ENCODE peak calls at places on chromosomes 4 and X, in five cellular contexts. One of them, this sample, is unnamed.

GRCh38 chr4:156247470-156247869 is 293.8 kb upstream of the CTSO start:
- DNase-seq in GDM1: no peak
- DNase-seq in mesendoderm: no peak
- DNase-seq in ureter: no peak
- DNase-seq in GM13976: no peak
- DNase-seq in this sample: no peak

GRCh38 chrX:11648705-11649519 is 16.8 kb downstream of the ARHGAP6 start:
- DNase-seq in GDM1: no peak
- DNase-seq in mesendoderm: no peak
- DNase-seq in GM13976: no peak
- DNase-seq in ureter: no peak
- DNase-seq in this sample: no peak

GRCh38 chr4:169660929-169661328 is 40.6 kb downstream of the CLCN3 start:
- DNase-seq in GM13976: no peak
- DNase-seq in ureter: no peak
- DNase-seq in GDM1: no peak
- DNase-seq in mesendoderm: no peak
- DNase-seq in this sample: no peak

GRCh38 chr4:154618708-154619315 is 6.4 kb upstream of the FGG start:
- DNase-seq in ureter: no peak
- DNase-seq in GDM1: peak; percentile 5
- DNase-seq in mesendoderm: peak; percentile 75
- DNase-seq in GM13976: peak; percentile 35
- DNase-seq in this sample: peak; percentile 31

GRCh38 chr4:146883070-146883469 is 62.6 kb downstream of the TTC29 start:
- DNase-seq in GM13976: no peak
- DNase-seq in mesendoderm: no peak
- DNase-seq in ureter: no peak
- DNase-seq in GDM1: no peak
- DNase-seq in this sample: no peak

GRCh38 chrX:103311401-103311785 is 603 bp upstream of the BEX2 start:
- DNase-seq in GDM1: no peak
- DNase-seq in GM13976: no peak
- DNase-seq in ureter: no peak
- DNase-seq in mesendoderm: no peak
- DNase-seq in this sample: no peak

GRCh38 chrX:122625821-122626220 is 558.3 kb upstream of the GRIA3 start:
- DNase-seq in ureter: no peak
- DNase-seq in GM13976: no peak
- DNase-seq in mesendoderm: no peak
- DNase-seq in GDM1: no peak
- DNase-seq in this sample: no peak

GRCh38 chr4:153937289-153937688 is 148.4 kb upstream of the SFRP2 start:
- DNase-seq in GM13976: no peak
- DNase-seq in GDM1: no peak
- DNase-seq in mesendoderm: no peak
- DNase-seq in ureter: no peak
- DNase-seq in this sample: no peak

GRCh38 chrX:47456080-47456479 is 26.9 kb downstream of the ZNF41 start:
- DNase-seq in mesendoderm: no peak
- DNase-seq in GM13976: no peak
- DNase-seq in GDM1: no peak
- DNase-seq in ureter: no peak
- DNase-seq in this sample: no peak

GRCh38 chr4:186760576-186760975 is 36.9 kb upstream of the FAT1 start:
- DNase-seq in ureter: no peak
- DNase-seq in mesendoderm: no peak
- DNase-seq in GDM1: no peak
- DNase-seq in GM13976: no peak
- DNase-seq in this sample: no peak

GRCh38 chr4:151694819-151695730 is 65.7 kb downstream of the GATB start:
- DNase-seq in mesendoderm: no peak
- DNase-seq in ureter: no peak
- DNase-seq in GDM1: no peak
- DNase-seq in GM13976: no peak
- DNase-seq in this sample: no peak

GRCh38 chrX:131734621-131735020 is 190.7 kb downstream of the OR13H1 start:
- DNase-seq in GM13976: no peak
- DNase-seq in mesendoderm: no peak
- DNase-seq in GDM1: no peak
- DNase-seq in ureter: peak; percentile 88
- DNase-seq in this sample: peak; percentile 51

GRCh38 chr4:99293357-99293756 is 2.6 kb upstream of the ADH1A start:
- DNase-seq in mesendoderm: peak; percentile 10
- DNase-seq in ureter: no peak
- DNase-seq in GDM1: no peak
- DNase-seq in GM13976: no peak
- DNase-seq in this sample: no peak

GRCh38 chrX:150768580-150769190 is 75.5 kb downstream of the MTMR1 start:
- DNase-seq in GDM1: no peak
- DNase-seq in mesendoderm: no peak
- DNase-seq in GM13976: no peak
- DNase-seq in ureter: no peak
- DNase-seq in this sample: no peak

GRCh38 chrX:154019633-154020499 is at the start of gene IRAK1:
- DNase-seq in mesendoderm: peak; percentile 45
- DNase-seq in GM13976: peak; percentile 85
- DNase-seq in ureter: peak; percentile 55
- DNase-seq in GDM1: peak; percentile 29
- DNase-seq in this sample: peak; percentile 22

GRCh38 chr4:20445933-20446723 is 194.4 kb downstream of the SLIT2 start:
- DNase-seq in ureter: no peak
- DNase-seq in mesendoderm: no peak
- DNase-seq in GDM1: no peak
- DNase-seq in GM13976: no peak
- DNase-seq in this sample: peak; percentile 90

GRCh38 chrX:20433376-20433775 is 166.7 kb upstream of the RPS6KA3 start:
- DNase-seq in GDM1: no peak
- DNase-seq in ureter: no peak
- DNase-seq in GM13976: no peak
- DNase-seq in mesendoderm: no peak
- DNase-seq in this sample: no peak

GRCh38 chr4:7002336-7002735 is 40.8 kb upstream of the TADA2B start:
- DNase-seq in ureter: no peak
- DNase-seq in GDM1: no peak
- DNase-seq in GM13976: no peak
- DNase-seq in mesendoderm: no peak
- DNase-seq in this sample: no peak

GRCh38 chr4:159179310-159179958 is 76.6 kb downstream of the RAPGEF2 start:
- DNase-seq in mesendoderm: no peak
- DNase-seq in GM13976: no peak
- DNase-seq in GDM1: no peak
- DNase-seq in ureter: no peak
- DNase-seq in this sample: no peak

GRCh38 chr4:137981277-137981676 is 260.9 kb downstream of the SLC7A11 start:
- DNase-seq in ureter: no peak
- DNase-seq in mesendoderm: peak; percentile 62
- DNase-seq in GDM1: no peak
- DNase-seq in GM13976: no peak
- DNase-seq in this sample: no peak

GRCh38 chrX:1576201-1577101 is 15.0 kb upstream of the AKAP17A start:
- DNase-seq in GM13976: no peak
- DNase-seq in mesendoderm: no peak
- DNase-seq in GDM1: no peak
- DNase-seq in ureter: peak; percentile 35
- DNase-seq in this sample: no peak

GRCh38 chrX:1468250-1468772 is 15.6 kb upstream of the ASMTL start:
- DNase-seq in mesendoderm: no peak
- DNase-seq in GDM1: peak; percentile 85
- DNase-seq in GM13976: peak; percentile 71
- DNase-seq in ureter: peak; percentile 43
- DNase-seq in this sample: no peak

GRCh38 chr4:53914313-53915016 is 149.9 kb downstream of the CHIC2 start:
- DNase-seq in ureter: no peak
- DNase-seq in mesendoderm: no peak
- DNase-seq in GM13976: no peak
- DNase-seq in GDM1: no peak
- DNase-seq in this sample: no peak

GRCh38 chr4:174037631-174038030 is 245.8 kb downstream of the FBXO8 start:
- DNase-seq in GM13976: no peak
- DNase-seq in mesendoderm: peak; percentile 5
- DNase-seq in GDM1: no peak
- DNase-seq in ureter: no peak
- DNase-seq in this sample: no peak

GRCh38 chr4:134200811-134201215 is 776 bp downstream of the PABPC4L start:
- DNase-seq in ureter: no peak
- DNase-seq in GDM1: no peak
- DNase-seq in GM13976: no peak
- DNase-seq in mesendoderm: no peak
- DNase-seq in this sample: no peak

GRCh38 chrX:47316276-47317025 is 53.9 kb upstream of the ZNF157 start:
- DNase-seq in GDM1: no peak
- DNase-seq in ureter: no peak
- DNase-seq in GM13976: no peak
- DNase-seq in mesendoderm: peak; percentile 90
- DNase-seq in this sample: peak; percentile 96

GRCh38 chrX:39677987-39678840 is 419.5 kb downstream of the BCOR start:
- DNase-seq in ureter: no peak
- DNase-seq in GM13976: no peak
- DNase-seq in mesendoderm: no peak
- DNase-seq in GDM1: no peak
- DNase-seq in this sample: no peak

This sample was measured in NCI-H2227 treated with DMSO at 0.1 percent for 48 hours.